ENCODE peak calls at places on chromosomes 2 and 18, in four cellular contexts. One of them, this sample, is unnamed. For H3K4me1, the result is how much of the 10 kb centered on the place peaks cover.

GRCh38 chr2:43942001-43942400 is 53.8 kb downstream of the LRPPRC start:
- DNase-seq in heart left ventricle: no peak
- DNase-seq in prostate gland: no peak
- DNase-seq in endothelial cell of umbilical vein: no peak
- DNase-seq in this sample: no peak

GRCh38 chr2:32678825-32679224 is 51.0 kb downstream of the TTC27 start:
- DNase-seq in prostate gland: no peak
- DNase-seq in heart left ventricle: no peak
- DNase-seq in endothelial cell of umbilical vein: peak
- DNase-seq in this sample: no peak

GRCh38 chr2:237600205-237600846 is 9.8 kb upstream of the RAB17 start:
- DNase-seq in heart left ventricle: no peak
- DNase-seq in prostate gland: no peak
- DNase-seq in endothelial cell of umbilical vein: peak
- DNase-seq in this sample: no peak

GRCh38 chr2:8431446-8432125 is 250.3 kb upstream of the ID2 start:
- DNase-seq in endothelial cell of umbilical vein: no peak
- DNase-seq in heart left ventricle: no peak
- DNase-seq in prostate gland: no peak
- DNase-seq in this sample: no peak

GRCh38 chr18:12403601-12404506 is 3.9 kb upstream of the PRELID3A start:
- DNase-seq in heart left ventricle: no peak
- DNase-seq in endothelial cell of umbilical vein: peak
- DNase-seq in prostate gland: no peak
- DNase-seq in this sample: peak

GRCh38 chr2:14752294-14752693 is 119.8 kb downstream of the LRATD1 start:
- DNase-seq in prostate gland: no peak
- DNase-seq in endothelial cell of umbilical vein: no peak
- DNase-seq in heart left ventricle: no peak
- DNase-seq in this sample: no peak

GRCh38 chr18:46283895-46284295 is 179.7 kb downstream of the HAUS1 start:
- DNase-seq in prostate gland: no peak
- DNase-seq in heart left ventricle: no peak
- DNase-seq in endothelial cell of umbilical vein: no peak
- DNase-seq in this sample: peak

GRCh38 chr2:162297925-162298552 is 20.4 kb downstream of the IFIH1 start:
- DNase-seq in endothelial cell of umbilical vein: peak
- DNase-seq in heart left ventricle: no peak
- DNase-seq in prostate gland: peak
- DNase-seq in this sample: peak

GRCh38 chr2:102520801-102521200 is 47.8 kb downstream of the SLC9A4 start:
- DNase-seq in heart left ventricle: no peak
- DNase-seq in endothelial cell of umbilical vein: no peak
- DNase-seq in prostate gland: no peak
- DNase-seq in this sample: no peak

GRCh38 chr18:8799593-8799992 is 94.2 kb downstream of the MTCL1 start:
- DNase-seq in prostate gland: no peak
- DNase-seq in heart left ventricle: no peak
- DNase-seq in endothelial cell of umbilical vein: no peak
- DNase-seq in this sample: no peak
- H3K27ac ChIP-seq in prostate gland: no peak
- H3K27ac ChIP-seq in heart left ventricle: no peak
- H3K27ac ChIP-seq in endothelial cell of umbilical vein: peak
- H3K27ac ChIP-seq in this sample: peak

GRCh38 chr2:158505448-158505934 is 48.7 kb downstream of the PKP4 start:
- DNase-seq in endothelial cell of umbilical vein: no peak
- DNase-seq in heart left ventricle: no peak
- DNase-seq in prostate gland: no peak
- DNase-seq in this sample: no peak

GRCh38 chr2:158504088-158504487 is 47.3 kb downstream of the PKP4 start:
- DNase-seq in prostate gland: no peak
- DNase-seq in heart left ventricle: no peak
- DNase-seq in endothelial cell of umbilical vein: no peak
- DNase-seq in this sample: no peak

GRCh38 chr2:158501301-158501700 is 44.5 kb downstream of the PKP4 start:
- DNase-seq in endothelial cell of umbilical vein: no peak
- DNase-seq in heart left ventricle: peak
- DNase-seq in prostate gland: no peak
- DNase-seq in this sample: no peak

GRCh38 chr2:158499383-158499782 is 42.6 kb downstream of the PKP4 start:
- DNase-seq in prostate gland: no peak
- DNase-seq in heart left ventricle: no peak
- DNase-seq in endothelial cell of umbilical vein: no peak
- DNase-seq in this sample: no peak

GRCh38 chr2:158502984-158503383 is 46.2 kb downstream of the PKP4 start:
- DNase-seq in heart left ventricle: no peak
- DNase-seq in endothelial cell of umbilical vein: peak
- DNase-seq in prostate gland: no peak
- DNase-seq in this sample: no peak
- H3K4me1 ChIP-seq in heart left ventricle: half or more
- H3K4me1 ChIP-seq in endothelial cell of umbilical vein: under half
- H3K4me1 ChIP-seq in prostate gland: under half
- H3K4me1 ChIP-seq in this sample: under half

GRCh38 chr2:18682681-18683080 is 93.3 kb upstream of the NT5C1B start:
- DNase-seq in endothelial cell of umbilical vein: no peak
- DNase-seq in heart left ventricle: no peak
- DNase-seq in prostate gland: no peak
- DNase-seq in this sample: no peak

GRCh38 chr2:18690342-18690741 is 101.0 kb upstream of the NT5C1B start:
- DNase-seq in heart left ventricle: no peak
- DNase-seq in endothelial cell of umbilical vein: no peak
- DNase-seq in prostate gland: no peak
- DNase-seq in this sample: no peak

DNA sequence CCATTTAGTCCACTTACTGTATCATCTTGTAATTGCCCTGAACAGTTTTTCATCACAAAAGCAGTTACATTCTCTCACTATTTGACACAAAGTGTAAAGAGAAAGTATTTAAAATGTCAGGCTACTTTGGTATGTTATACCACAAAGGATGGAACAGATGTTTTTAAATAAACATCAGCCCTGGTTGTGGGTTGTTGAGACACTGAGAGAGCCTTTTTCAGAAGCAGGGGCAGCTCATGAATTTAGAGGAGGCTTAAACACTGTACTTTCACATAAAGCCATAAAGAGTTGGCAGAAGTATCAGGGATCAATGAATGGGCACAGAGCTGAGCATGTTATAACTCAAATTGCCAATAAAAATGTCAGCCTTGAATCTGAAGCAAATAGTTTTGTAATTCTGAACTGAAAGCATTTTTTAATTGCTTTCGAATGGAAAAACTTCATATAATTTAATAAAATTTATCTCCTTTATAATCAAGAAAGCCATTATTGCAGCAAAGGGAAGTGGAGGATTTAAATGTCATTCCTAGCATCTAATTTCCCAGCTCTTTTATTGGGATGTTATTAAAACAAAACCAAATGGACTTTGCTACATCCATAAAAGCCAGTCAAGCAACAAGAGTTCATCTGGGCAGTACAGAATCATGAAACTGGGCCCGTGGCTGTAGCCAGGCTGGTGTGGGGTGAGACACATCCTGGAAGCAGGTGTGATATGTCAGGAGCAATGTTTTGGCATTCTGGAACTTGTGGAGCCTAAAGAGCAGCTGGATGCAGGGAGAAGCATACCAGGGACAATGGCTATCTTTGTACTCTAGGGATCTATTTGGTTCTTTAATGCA is 95.1 kb upstream of the NT5C1B start:
- DNase-seq in endothelial cell of umbilical vein: no peak
- DNase-seq in prostate gland: no peak
- DNase-seq in heart left ventricle: no peak
- DNase-seq in this sample: no peak
- H3K27ac ChIP-seq in endothelial cell of umbilical vein: no peak
- H3K27ac ChIP-seq in prostate gland: no peak
- H3K27ac ChIP-seq in heart left ventricle: no peak
- H3K27ac ChIP-seq in this sample: no peak

GRCh38 chr2:46847726-46848421 is 67.7 kb downstream of the MCFD2 start:
- DNase-seq in heart left ventricle: no peak
- DNase-seq in prostate gland: no peak
- DNase-seq in endothelial cell of umbilical vein: no peak
- DNase-seq in this sample: peak
- H3K4me1 ChIP-seq in heart left ventricle: half or more
- H3K4me1 ChIP-seq in prostate gland: under half
- H3K4me1 ChIP-seq in endothelial cell of umbilical vein: under half
- H3K4me1 ChIP-seq in this sample: half or more

GRCh38 chr2:205743982-205744644 is 61.8 kb downstream of the NRP2 start:
- DNase-seq in heart left ventricle: no peak
- DNase-seq in prostate gland: no peak
- DNase-seq in endothelial cell of umbilical vein: no peak
- DNase-seq in this sample: no peak
- H3K27ac ChIP-seq in heart left ventricle: no peak
- H3K27ac ChIP-seq in prostate gland: no peak
- H3K27ac ChIP-seq in endothelial cell of umbilical vein: no peak
- H3K27ac ChIP-seq in this sample: no peak

GRCh38 chr2:37281916-37282315 is 42.7 kb downstream of the PRKD3 start:
- DNase-seq in prostate gland: no peak
- DNase-seq in heart left ventricle: no peak
- DNase-seq in endothelial cell of umbilical vein: no peak
- DNase-seq in this sample: no peak
- H3K4me1 ChIP-seq in prostate gland: under half
- H3K4me1 ChIP-seq in heart left ventricle: under half
- H3K4me1 ChIP-seq in endothelial cell of umbilical vein: under half
- H3K4me1 ChIP-seq in this sample: under half

GRCh38 chr18:24026457-24026856 is 11.9 kb downstream of the TTC39C start:
- DNase-seq in endothelial cell of umbilical vein: no peak
- DNase-seq in heart left ventricle: no peak
- DNase-seq in prostate gland: no peak
- DNase-seq in this sample: no peak
- H3K27ac ChIP-seq in endothelial cell of umbilical vein: no peak
- H3K27ac ChIP-seq in heart left ventricle: peak
- H3K27ac ChIP-seq in prostate gland: no peak
- H3K27ac ChIP-seq in this sample: peak